ENCODE peak calls at places on chromosomes 6 and 20, in nine cellular contexts. Y is SK-N-SH, T is GM12878, B is HCT116, E is K562, Z is H1, P is A549, U is HepG2, H is endothelial cell of umbilical vein. W is an unnamed sample.

GRCh38 chr20:8854566-8854965 is 214.3 kb upstream of the PLCB4 start:
- DNase-seq in Z (no peak), E (no peak), T (no peak), H (peak), B (no peak), Y (no peak), P (no peak), U (no peak), W (no peak)

GRCh38 chr6:71290611-71291010 is 2.0 kb downstream of the OGFRL1 start:
- DNase-seq in B (no peak), Z (no peak), P (no peak), T (no peak), U (no peak), Y (no peak), H (no peak), E (no peak), W (no peak)

GRCh38 chr6:107642348-107643347 is 152.7 kb downstream of the SOBP start:
- DNase-seq in H (no peak), U (no peak), E (no peak), B (no peak), P (no peak), Y (no peak), T (no peak), Z (no peak), W (no peak)

GRCh38 chr6:72374864-72375263 is 247.0 kb upstream of the KCNQ5 start:
- DNase-seq in E (no peak), Z (no peak), U (peak), T (no peak), P (no peak), H (no peak), Y (no peak), B (no peak), W (no peak)

GRCh38 chr6:158715330-158716311 is 65.8 kb downstream of the SYTL3 start:
- DNase-seq in T (no peak), H (no peak), Y (no peak), U (no peak), P (no peak), Z (no peak), B (no peak), E (peak), W (peak)

GRCh38 chr6:125219451-125219942 is 65.9 kb downstream of the TPD52L1 start:
- DNase-seq in E (no peak), H (no peak), U (no peak), T (no peak), P (no peak), Z (no peak), Y (no peak), B (no peak), W (no peak)

GRCh38 chr6:6790891-6791290 is 202.4 kb downstream of the LY86 start:
- DNase-seq in H (no peak), T (no peak), P (no peak), Y (no peak), B (peak), U (peak), E (no peak), Z (no peak), W (peak)

GRCh38 chr6:168244961-168245551 is 74.5 kb downstream of the DACT2 start:
- DNase-seq in E (no peak), Y (no peak), H (no peak), P (no peak), B (no peak), U (peak), Z (no peak), T (no peak), W (no peak)

GRCh38 chr20:33554914-33555420 is 65.1 kb downstream of the CBFA2T2 start:
- DNase-seq in E (no peak), Z (no peak), H (peak), T (peak), P (peak), B (peak), U (peak), Y (no peak), W (peak)

GRCh38 chr20:6623989-6624388 is 143.5 kb upstream of the BMP2 start:
- DNase-seq in H (peak), Z (no peak), U (peak), P (no peak), Y (no peak), T (peak), E (no peak), B (no peak), W (peak)

GRCh38 chr6:108002365-108003221 is 44.6 kb upstream of the SEC63 start:
- DNase-seq in Z (no peak), T (no peak), P (peak), E (no peak), B (no peak), Y (no peak), H (peak), U (peak), W (no peak)

GRCh38 chr6:143750945-143751344 is 73.2 kb downstream of the PHACTR2 start:
- DNase-seq in T (no peak), P (no peak), E (no peak), H (no peak), Z (no peak), U (no peak), B (no peak), Y (no peak), W (no peak)

GRCh38 chr6:154156135-154156948 is 117.3 kb downstream of the OPRM1 start:
- DNase-seq in U (peak), H (peak), P (peak), B (peak), Y (peak), E (peak), Z (no peak), T (no peak), W (peak)

GRCh38 chr20:41234546-41234945 is 83.0 kb downstream of the ZHX3 start:
- DNase-seq in P (no peak), B (no peak), T (no peak), H (no peak), U (no peak), Z (no peak), Y (no peak), E (no peak), W (no peak)

GRCh38 chr6:4466260-4466659 is 309.9 kb upstream of the CDYL start:
- DNase-seq in T (no peak), U (no peak), P (no peak), Z (no peak), H (peak), Y (no peak), E (no peak), B (no peak), W (no peak)

GRCh38 chr6:166286831-166287271 is 21.3 kb downstream of the PRR18 start:
- DNase-seq in Y (no peak), H (no peak), E (no peak), U (no peak), Z (no peak), B (no peak), P (no peak), T (peak), W (peak)

GRCh38 chr20:42567409-42567808 is 622.3 kb downstream of the PTPRT start:
- DNase-seq in P (no peak), H (no peak), Z (no peak), B (no peak), Y (no peak), T (no peak), U (no peak), E (no peak), W (no peak)

GRCh38 chr6:168196881-168197635 is 118.0 kb upstream of the FRMD1 start:
- DNase-seq in Y (no peak), H (no peak), E (no peak), P (no peak), U (no peak), T (no peak), B (no peak), Z (no peak), W (no peak)

GRCh38 chr6:47083586-47084047 is 41.5 kb upstream of the ADGRF1 start:
- DNase-seq in U (peak), H (peak), Y (peak), T (no peak), P (no peak), E (no peak), Z (no peak), B (no peak), W (no peak)

GRCh38 chr20:63517376-63518309 is 2.9 kb upstream of the PPDPF start:
- DNase-seq in H (no peak), B (no peak), P (no peak), Y (no peak), E (no peak), T (no peak), Z (no peak), U (no peak), W (no peak)

GRCh38 chr6:120764312-120764711 is 570.0 kb downstream of the TBC1D32 start:
- DNase-seq in H (no peak), B (no peak), E (no peak), P (no peak), U (no peak), T (no peak), Z (no peak), Y (no peak), W (peak)

GRCh38 chr20:64056889-64057627 is 5.9 kb upstream of the TCEA2 start:
- DNase-seq in Z (no peak), P (no peak), B (no peak), U (no peak), Y (no peak), T (no peak), E (no peak), H (peak), W (no peak)

GRCh38 chr6:89585156-89585555 is 53.4 kb downstream of the LYRM2 start:
- DNase-seq in Y (no peak), B (no peak), U (no peak), E (no peak), H (no peak), Z (no peak), T (no peak), P (no peak), W (no peak)

GRCh38 chr20:45336530-45337366 is 11.5 kb downstream of the SDC4 start:
- DNase-seq in Z (no peak), E (no peak), B (no peak), T (no peak), P (peak), U (peak), H (no peak), Y (no peak), W (no peak)

GRCh38 chr6:149060300-149060984 is 257.1 kb upstream of the TAB2 start:
- DNase-seq in T (peak), B (no peak), Z (no peak), E (no peak), Y (peak), P (no peak), U (peak), H (peak), W (peak)

GRCh38 chr6:3294921-3295871 is 36.4 kb downstream of the PSMG4 start:
- DNase-seq in P (no peak), Y (peak), U (peak), E (no peak), H (no peak), B (no peak), T (no peak), Z (no peak), W (peak)

DNA sequence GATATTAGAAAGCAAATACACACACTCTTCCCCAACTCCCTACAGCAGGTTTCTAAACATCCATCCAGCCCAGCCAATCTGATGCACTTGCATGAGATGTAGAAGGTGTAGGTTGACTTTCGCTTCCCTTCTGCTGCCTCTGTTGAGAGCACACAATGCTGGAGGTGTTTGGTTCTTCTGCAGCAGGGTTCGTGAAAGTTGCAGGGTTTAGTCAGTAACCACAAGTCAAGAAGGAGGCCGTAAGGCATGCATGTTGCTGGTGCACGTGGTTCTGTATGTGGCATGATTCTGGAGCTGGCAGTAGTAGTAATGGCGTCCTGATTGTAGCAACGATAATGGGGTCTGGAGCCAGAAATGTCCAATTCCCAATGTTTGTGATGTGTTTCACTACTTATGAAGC is 53.0 kb downstream of the DEK start:
- DNase-seq in B (no peak), Z (no peak), E (no peak), T (peak), P (no peak), U (no peak), Y (no peak), H (no peak), W (no peak)
- TF ChIP-seq MAX in B (no peak), Z (no peak), E (no peak), T (peak), P (no peak), U (no peak), Y (no peak), H (no peak), W (no peak)

DNA sequence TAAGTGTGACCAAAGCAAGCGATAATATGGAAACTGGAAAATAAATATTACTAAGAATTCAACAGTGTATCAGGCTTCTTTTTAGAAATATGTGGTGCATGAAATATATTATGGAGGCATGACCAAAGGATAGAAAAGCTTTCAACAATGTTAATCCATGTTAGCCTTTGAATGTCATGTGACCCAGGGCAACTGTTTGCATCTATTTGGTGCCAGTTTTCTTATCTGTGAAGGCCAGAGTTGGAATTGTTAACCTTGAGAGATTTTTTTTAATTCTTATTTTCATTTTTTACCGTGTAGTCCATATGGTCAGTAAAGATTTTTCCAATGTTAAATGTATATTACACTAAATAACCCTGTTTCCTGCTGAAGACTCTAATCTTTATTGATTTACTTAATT is 411.1 kb downstream of the BCKDHB start:
- DNase-seq in T (no peak), U (no peak), Z (no peak), Y (no peak), P (no peak), B (no peak), H (no peak), E (no peak), W (no peak)
- H3K4me3 ChIP-seq in T (no peak), U (no peak), Z (peak), Y (no peak), P (no peak), B (no peak), H (no peak), E (no peak), W (no peak)

DNA sequence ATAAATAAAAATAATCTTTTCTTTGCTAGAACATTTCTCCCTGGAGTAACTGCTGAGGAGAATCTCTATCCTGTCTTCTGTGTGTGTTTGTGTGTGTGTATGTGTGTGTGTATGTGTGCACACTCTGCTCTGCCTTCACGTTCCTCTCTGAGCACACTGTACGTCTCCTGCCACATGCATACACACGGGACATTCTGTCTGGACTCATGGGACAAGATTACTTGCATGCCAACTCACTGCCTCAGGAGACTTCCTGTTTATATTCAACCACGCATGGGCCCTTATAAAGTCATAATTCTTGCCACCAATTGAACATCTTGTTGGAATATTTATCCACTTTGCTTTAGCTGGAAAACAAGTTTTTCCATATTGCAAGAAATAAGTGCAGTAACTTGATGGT is 930.6 kb downstream of the KIF16B start:
- DNase-seq in E (no peak), P (no peak), Y (no peak), T (no peak), U (no peak), B (no peak), Z (no peak), H (peak), W (no peak)
- TF ChIP-seq MAX in E (no peak), P (no peak), Y (no peak), T (no peak), U (no peak), B (no peak), Z (no peak), H (no peak), W (no peak)

GRCh38 chr6:170584181-170584953 is at the start of gene PDCD2:
- DNase-seq in P (peak), E (peak), U (peak), Z (peak), Y (peak), H (peak), T (peak), B (peak), W (peak)
- H3K4me3 ChIP-seq in P (peak), E (peak), U (peak), Z (peak), Y (peak), H (peak), T (peak), B (peak), W (peak)

GRCh38 chr6:170403451-170403850 is 96.9 kb downstream of the FAM120B start:
- DNase-seq in E (no peak), H (no peak), B (no peak), Z (no peak), T (no peak), Y (no peak), U (no peak), P (no peak), W (no peak)
- TF ChIP-seq MAX in E (no peak), H (no peak), B (no peak), Z (no peak), T (no peak), Y (no peak), U (no peak), P (no peak), W (no peak)

GRCh38 chr20:43726811-43727338 is at the start of gene GTSF1L:
- DNase-seq in P (no peak), B (no peak), E (no peak), U (no peak), T (no peak), Y (no peak), H (peak), Z (no peak), W (no peak)
- H3K4me3 ChIP-seq in P (no peak), B (no peak), E (no peak), U (no peak), T (no peak), Y (no peak), H (no peak), Z (no peak), W (no peak)

W was measured in NB4.